ENCODE peak calls at places on chromosomes 2 and 18, in seven cellular contexts. One of them, this sample, is unnamed.

GRCh38 chr2:173513117-173513516 is 158.4 kb downstream of the CDCA7 start:
- DNase-seq in psoas muscle: no peak
- DNase-seq in AG09309: no peak
- DNase-seq in bronchial epithelial cell: no peak
- DNase-seq in astrocyte of the spinal cord: no peak
- DNase-seq in IMR-90: no peak
- DNase-seq in OCI-LY7: no peak
- DNase-seq in this sample: no peak

GRCh38 chr2:12507295-12507694 is 209.4 kb upstream of the TRIB2 start:
- DNase-seq in psoas muscle: no peak
- DNase-seq in AG09309: peak
- DNase-seq in bronchial epithelial cell: peak
- DNase-seq in astrocyte of the spinal cord: peak
- DNase-seq in IMR-90: peak
- DNase-seq in OCI-LY7: no peak
- DNase-seq in this sample: no peak

GRCh38 chr2:176432439-176432838 is 163.2 kb downstream of the MTX2 start:
- DNase-seq in psoas muscle: no peak
- DNase-seq in AG09309: no peak
- DNase-seq in bronchial epithelial cell: peak
- DNase-seq in astrocyte of the spinal cord: no peak
- DNase-seq in IMR-90: peak
- DNase-seq in OCI-LY7: no peak
- DNase-seq in this sample: no peak

GRCh38 chr18:23884712-23885375 is 129.7 kb upstream of the TTC39C start:
- DNase-seq in psoas muscle: no peak
- DNase-seq in AG09309: no peak
- DNase-seq in bronchial epithelial cell: no peak
- DNase-seq in astrocyte of the spinal cord: no peak
- DNase-seq in IMR-90: no peak
- DNase-seq in OCI-LY7: no peak
- DNase-seq in this sample: peak

GRCh38 chr2:39620067-39620466 is 45.6 kb upstream of the TMEM178A start:
- DNase-seq in psoas muscle: peak
- DNase-seq in AG09309: peak
- DNase-seq in bronchial epithelial cell: peak
- DNase-seq in astrocyte of the spinal cord: peak
- DNase-seq in IMR-90: peak
- DNase-seq in OCI-LY7: no peak
- DNase-seq in this sample: no peak

GRCh38 chr2:43347751-43348150 is 121.3 kb upstream of the ZFP36L2 start:
- DNase-seq in psoas muscle: no peak
- DNase-seq in AG09309: no peak
- DNase-seq in bronchial epithelial cell: no peak
- DNase-seq in astrocyte of the spinal cord: no peak
- DNase-seq in IMR-90: no peak
- DNase-seq in OCI-LY7: no peak
- DNase-seq in this sample: no peak

GRCh38 chr18:45069542-45069941 is 388.9 kb downstream of the SETBP1 start:
- DNase-seq in psoas muscle: no peak
- DNase-seq in AG09309: no peak
- DNase-seq in bronchial epithelial cell: no peak
- DNase-seq in astrocyte of the spinal cord: no peak
- DNase-seq in IMR-90: no peak
- DNase-seq in OCI-LY7: no peak
- DNase-seq in this sample: no peak

GRCh38 chr2:156323754-156324153 is 8.8 kb downstream of the NR4A2 start:
- DNase-seq in psoas muscle: no peak
- DNase-seq in AG09309: no peak
- DNase-seq in bronchial epithelial cell: no peak
- DNase-seq in astrocyte of the spinal cord: no peak
- DNase-seq in IMR-90: no peak
- DNase-seq in OCI-LY7: no peak
- DNase-seq in this sample: no peak

GRCh38 chr2:234165421-234165820 is 114.9 kb downstream of the SPP2 start:
- DNase-seq in psoas muscle: no peak
- DNase-seq in AG09309: peak
- DNase-seq in bronchial epithelial cell: peak
- DNase-seq in astrocyte of the spinal cord: peak
- DNase-seq in IMR-90: peak
- DNase-seq in OCI-LY7: no peak
- DNase-seq in this sample: no peak

GRCh38 chr2:100786297-100786658 is 33.7 kb upstream of the NPAS2 start:
- DNase-seq in psoas muscle: no peak
- DNase-seq in AG09309: peak
- DNase-seq in bronchial epithelial cell: peak
- DNase-seq in astrocyte of the spinal cord: peak
- DNase-seq in IMR-90: peak
- DNase-seq in OCI-LY7: no peak
- DNase-seq in this sample: no peak

GRCh38 chr2:231188506-231189170 is 9.8 kb upstream of the ARMC9 start:
- DNase-seq in psoas muscle: no peak
- DNase-seq in AG09309: no peak
- DNase-seq in bronchial epithelial cell: no peak
- DNase-seq in astrocyte of the spinal cord: no peak
- DNase-seq in IMR-90: no peak
- DNase-seq in OCI-LY7: no peak
- DNase-seq in this sample: no peak

GRCh38 chr18:39453882-39454281 is 1888.3 kb upstream of the CELF4 start:
- DNase-seq in psoas muscle: no peak
- DNase-seq in AG09309: no peak
- DNase-seq in bronchial epithelial cell: peak
- DNase-seq in astrocyte of the spinal cord: peak
- DNase-seq in IMR-90: peak
- DNase-seq in OCI-LY7: no peak
- DNase-seq in this sample: no peak

GRCh38 chr2:1593371-1594205 is 150.7 kb downstream of the PXDN start:
- DNase-seq in psoas muscle: no peak
- DNase-seq in AG09309: no peak
- DNase-seq in bronchial epithelial cell: peak
- DNase-seq in astrocyte of the spinal cord: peak
- DNase-seq in IMR-90: peak
- DNase-seq in OCI-LY7: no peak
- DNase-seq in this sample: peak

GRCh38 chr18:41391616-41392610 is 563.1 kb upstream of the PIK3C3 start:
- DNase-seq in psoas muscle: peak
- DNase-seq in AG09309: no peak
- DNase-seq in bronchial epithelial cell: peak
- DNase-seq in astrocyte of the spinal cord: peak
- DNase-seq in IMR-90: peak
- DNase-seq in OCI-LY7: no peak
- DNase-seq in this sample: peak

DNA sequence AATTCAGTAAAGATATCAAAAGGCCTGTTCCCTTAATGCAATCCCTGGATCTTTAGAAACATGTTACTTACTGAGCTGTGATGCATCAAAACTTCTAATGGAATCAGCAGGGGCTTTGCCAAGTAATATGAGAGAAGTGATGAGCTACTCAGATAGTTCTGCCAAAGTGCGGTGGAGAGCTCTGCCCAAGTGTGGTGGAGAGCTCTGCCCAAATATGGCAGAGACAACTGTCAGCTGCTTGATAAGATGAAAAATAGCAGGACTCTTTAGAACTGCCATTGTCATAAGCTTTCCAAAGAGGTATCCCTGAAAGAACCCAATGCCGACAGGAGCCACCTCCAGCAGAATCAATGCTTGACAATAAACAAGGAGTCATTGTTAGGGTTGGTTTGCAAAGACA is 167.9 kb upstream of the SLC39A10 start:
- DNase-seq in psoas muscle: no peak
- DNase-seq in AG09309: no peak
- DNase-seq in bronchial epithelial cell: no peak
- DNase-seq in astrocyte of the spinal cord: no peak
- DNase-seq in IMR-90: peak
- DNase-seq in OCI-LY7: no peak
- DNase-seq in this sample: no peak
- H3K4me3 ChIP-seq in psoas muscle: no peak
- H3K4me3 ChIP-seq in AG09309: no peak
- H3K4me3 ChIP-seq in bronchial epithelial cell: no peak
- H3K4me3 ChIP-seq in astrocyte of the spinal cord: no peak
- H3K4me3 ChIP-seq in IMR-90: no peak
- H3K4me3 ChIP-seq in OCI-LY7: no peak
- H3K4me3 ChIP-seq in this sample: no peak

GRCh38 chr2:30457316-30457715 is 10.3 kb downstream of the LCLAT1 start:
- DNase-seq in psoas muscle: no peak
- DNase-seq in AG09309: no peak
- DNase-seq in bronchial epithelial cell: no peak
- DNase-seq in astrocyte of the spinal cord: no peak
- DNase-seq in IMR-90: no peak
- DNase-seq in OCI-LY7: no peak
- DNase-seq in this sample: no peak
- H3K4me3 ChIP-seq in psoas muscle: no peak
- H3K4me3 ChIP-seq in AG09309: no peak
- H3K4me3 ChIP-seq in bronchial epithelial cell: no peak
- H3K4me3 ChIP-seq in astrocyte of the spinal cord: no peak
- H3K4me3 ChIP-seq in IMR-90: no peak
- H3K4me3 ChIP-seq in OCI-LY7: no peak
- H3K4me3 ChIP-seq in this sample: no peak

DNA sequence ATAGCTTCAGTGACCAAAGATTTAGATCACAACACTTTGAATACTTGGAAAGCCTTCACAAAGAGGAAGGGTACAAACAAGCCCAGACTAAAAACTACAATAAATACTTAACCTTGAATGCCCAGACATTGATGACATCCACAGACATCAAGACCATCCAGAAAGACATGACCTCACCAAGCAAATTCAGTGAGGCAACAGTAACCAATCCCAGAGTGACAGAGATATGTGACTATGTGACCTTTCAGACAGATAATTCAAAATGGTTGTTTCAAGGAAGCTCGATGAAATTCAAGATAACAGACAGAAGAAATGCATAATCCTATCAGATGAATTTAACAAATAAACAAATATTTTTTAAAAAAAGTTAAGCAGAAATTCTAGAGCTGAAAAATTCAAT is 19.9 kb upstream of the EVA1A start:
- DNase-seq in psoas muscle: no peak
- DNase-seq in AG09309: no peak
- DNase-seq in bronchial epithelial cell: no peak
- DNase-seq in astrocyte of the spinal cord: no peak
- DNase-seq in IMR-90: no peak
- DNase-seq in OCI-LY7: no peak
- DNase-seq in this sample: no peak
- H3K4me3 ChIP-seq in psoas muscle: no peak
- H3K4me3 ChIP-seq in AG09309: no peak
- H3K4me3 ChIP-seq in bronchial epithelial cell: no peak
- H3K4me3 ChIP-seq in astrocyte of the spinal cord: no peak
- H3K4me3 ChIP-seq in IMR-90: no peak
- H3K4me3 ChIP-seq in OCI-LY7: no peak
- H3K4me3 ChIP-seq in this sample: no peak

GRCh38 chr2:23533014-23533730 is 148.2 kb downstream of the KLHL29 start:
- DNase-seq in psoas muscle: no peak
- DNase-seq in AG09309: no peak
- DNase-seq in bronchial epithelial cell: no peak
- DNase-seq in astrocyte of the spinal cord: no peak
- DNase-seq in IMR-90: no peak
- DNase-seq in OCI-LY7: no peak
- DNase-seq in this sample: peak
- H3K4me3 ChIP-seq in psoas muscle: no peak
- H3K4me3 ChIP-seq in AG09309: no peak
- H3K4me3 ChIP-seq in bronchial epithelial cell: no peak
- H3K4me3 ChIP-seq in astrocyte of the spinal cord: no peak
- H3K4me3 ChIP-seq in IMR-90: no peak
- H3K4me3 ChIP-seq in OCI-LY7: no peak
- H3K4me3 ChIP-seq in this sample: no peak

GRCh38 chr2:71691747-71692455 is 238.5 kb downstream of the DYSF start:
- DNase-seq in psoas muscle: peak
- DNase-seq in AG09309: no peak
- DNase-seq in bronchial epithelial cell: no peak
- DNase-seq in astrocyte of the spinal cord: no peak
- DNase-seq in IMR-90: no peak
- DNase-seq in OCI-LY7: no peak
- DNase-seq in this sample: no peak

GRCh38 chr2:71693286-71694270 is 240.2 kb downstream of the DYSF start:
- DNase-seq in psoas muscle: no peak
- DNase-seq in AG09309: no peak
- DNase-seq in bronchial epithelial cell: no peak
- DNase-seq in astrocyte of the spinal cord: no peak
- DNase-seq in IMR-90: no peak
- DNase-seq in OCI-LY7: no peak
- DNase-seq in this sample: no peak

GRCh38 chr2:71690876-71691275 is 237.5 kb downstream of the DYSF start:
- DNase-seq in psoas muscle: no peak
- DNase-seq in AG09309: no peak
- DNase-seq in bronchial epithelial cell: no peak
- DNase-seq in astrocyte of the spinal cord: no peak
- DNase-seq in IMR-90: no peak
- DNase-seq in OCI-LY7: no peak
- DNase-seq in this sample: no peak

GRCh38 chr2:71694501-71695234 is 241.3 kb downstream of the DYSF start:
- DNase-seq in psoas muscle: no peak
- DNase-seq in AG09309: no peak
- DNase-seq in bronchial epithelial cell: no peak
- DNase-seq in astrocyte of the spinal cord: no peak
- DNase-seq in IMR-90: no peak
- DNase-seq in OCI-LY7: no peak
- DNase-seq in this sample: peak

DNA sequence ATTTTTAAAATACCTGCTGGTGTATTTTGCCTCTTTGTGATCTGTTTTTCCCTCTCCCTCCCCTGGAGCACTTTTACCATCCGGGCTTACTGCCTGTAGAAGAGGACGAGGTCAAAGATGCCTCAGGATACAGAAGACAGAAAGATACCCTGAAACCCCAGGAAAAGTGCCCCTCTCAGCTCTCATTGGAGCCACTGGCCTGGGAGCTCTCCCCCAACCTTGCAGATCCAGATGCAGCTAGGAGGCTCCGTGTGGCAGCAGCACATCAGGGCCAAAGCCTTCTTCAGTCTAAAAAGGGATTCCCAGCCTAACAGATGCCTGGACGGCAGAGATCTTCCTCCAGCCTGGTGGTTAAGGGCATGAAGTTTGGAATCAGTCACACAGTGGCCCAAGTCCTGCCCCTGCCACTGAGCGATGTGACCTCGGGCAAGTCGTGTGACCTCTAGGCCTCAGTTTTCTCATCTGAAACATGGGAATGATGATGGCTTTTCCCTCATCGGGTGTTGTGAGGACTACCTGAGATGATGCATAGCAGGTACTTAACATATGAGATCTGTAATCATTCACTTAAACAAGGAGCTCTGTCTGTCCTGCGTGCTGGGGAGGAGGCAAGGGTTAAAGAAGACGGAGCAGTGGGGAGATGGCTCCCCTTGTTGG is 239.4 kb downstream of the DYSF start:
- DNase-seq in psoas muscle: no peak
- DNase-seq in AG09309: no peak
- DNase-seq in bronchial epithelial cell: no peak
- DNase-seq in astrocyte of the spinal cord: no peak
- DNase-seq in IMR-90: no peak
- DNase-seq in OCI-LY7: no peak
- DNase-seq in this sample: no peak
- H3K4me3 ChIP-seq in psoas muscle: no peak
- H3K4me3 ChIP-seq in AG09309: no peak
- H3K4me3 ChIP-seq in bronchial epithelial cell: no peak
- H3K4me3 ChIP-seq in astrocyte of the spinal cord: no peak
- H3K4me3 ChIP-seq in IMR-90: no peak
- H3K4me3 ChIP-seq in OCI-LY7: no peak
- H3K4me3 ChIP-seq in this sample: no peak